ENCODE peak calls at places on chromosomes 6 and 20, in nine cellular contexts. One of them, this sample, is unnamed.

GRCh38 chr6:124798942-124799496 is 163.2 kb upstream of the RNF217 start:
- DNase-seq in AML-193: peak
- DNase-seq in AG08395: no peak
- DNase-seq in kidney glomerular epithelial cell: no peak
- DNase-seq in choroid plexus epithelial cell: peak
- DNase-seq in nucleus accumbens: no peak
- DNase-seq in stimulated activated CD4-positive, alpha-beta T cell treated with anti-CD3 and anti-CD28 coated beads, Interleukin-1b, Interleukin-23, amount 100 ng/mL, for 1 hour: no peak
- DNase-seq in NCI-H82: peak
- DNase-seq in ACHN: peak
- DNase-seq in this sample: no peak

GRCh38 chr6:41426438-41426851 is 91.0 kb downstream of the NCR2 start:
- DNase-seq in AML-193: no peak
- DNase-seq in AG08395: no peak
- DNase-seq in kidney glomerular epithelial cell: no peak
- DNase-seq in choroid plexus epithelial cell: peak
- DNase-seq in nucleus accumbens: no peak
- DNase-seq in stimulated activated CD4-positive, alpha-beta T cell treated with anti-CD3 and anti-CD28 coated beads, Interleukin-1b, Interleukin-23, amount 100 ng/mL, for 1 hour: no peak
- DNase-seq in NCI-H82: no peak
- DNase-seq in ACHN: no peak
- DNase-seq in this sample: no peak

GRCh38 chr6:123402052-123402451 is 234.7 kb downstream of the TRDN start:
- DNase-seq in AML-193: no peak
- DNase-seq in AG08395: no peak
- DNase-seq in kidney glomerular epithelial cell: no peak
- DNase-seq in choroid plexus epithelial cell: no peak
- DNase-seq in nucleus accumbens: no peak
- DNase-seq in stimulated activated CD4-positive, alpha-beta T cell treated with anti-CD3 and anti-CD28 coated beads, Interleukin-1b, Interleukin-23, amount 100 ng/mL, for 1 hour: no peak
- DNase-seq in NCI-H82: no peak
- DNase-seq in ACHN: no peak
- DNase-seq in this sample: no peak

GRCh38 chr6:52508261-52508739 is 68.6 kb downstream of the TRAM2 start:
- DNase-seq in AML-193: no peak
- DNase-seq in AG08395: no peak
- DNase-seq in kidney glomerular epithelial cell: no peak
- DNase-seq in choroid plexus epithelial cell: no peak
- DNase-seq in nucleus accumbens: no peak
- DNase-seq in stimulated activated CD4-positive, alpha-beta T cell treated with anti-CD3 and anti-CD28 coated beads, Interleukin-1b, Interleukin-23, amount 100 ng/mL, for 1 hour: no peak
- DNase-seq in NCI-H82: no peak
- DNase-seq in ACHN: no peak
- DNase-seq in this sample: no peak

GRCh38 chr6:144757299-144757698 is 472.2 kb downstream of the UTRN start:
- DNase-seq in AML-193: no peak
- DNase-seq in AG08395: no peak
- DNase-seq in kidney glomerular epithelial cell: no peak
- DNase-seq in choroid plexus epithelial cell: no peak
- DNase-seq in nucleus accumbens: no peak
- DNase-seq in stimulated activated CD4-positive, alpha-beta T cell treated with anti-CD3 and anti-CD28 coated beads, Interleukin-1b, Interleukin-23, amount 100 ng/mL, for 1 hour: no peak
- DNase-seq in NCI-H82: no peak
- DNase-seq in ACHN: no peak
- DNase-seq in this sample: no peak

GRCh38 chr6:122798099-122798641 is 9.1 kb downstream of the SMPDL3A start:
- DNase-seq in AML-193: no peak
- DNase-seq in AG08395: peak
- DNase-seq in kidney glomerular epithelial cell: peak
- DNase-seq in choroid plexus epithelial cell: peak
- DNase-seq in nucleus accumbens: no peak
- DNase-seq in stimulated activated CD4-positive, alpha-beta T cell treated with anti-CD3 and anti-CD28 coated beads, Interleukin-1b, Interleukin-23, amount 100 ng/mL, for 1 hour: no peak
- DNase-seq in NCI-H82: no peak
- DNase-seq in ACHN: peak
- DNase-seq in this sample: no peak

GRCh38 chr20:3813758-3814581 is 6.4 kb upstream of the AP5S1 start:
- DNase-seq in AML-193: no peak
- DNase-seq in AG08395: no peak
- DNase-seq in kidney glomerular epithelial cell: no peak
- DNase-seq in choroid plexus epithelial cell: no peak
- DNase-seq in nucleus accumbens: no peak
- DNase-seq in stimulated activated CD4-positive, alpha-beta T cell treated with anti-CD3 and anti-CD28 coated beads, Interleukin-1b, Interleukin-23, amount 100 ng/mL, for 1 hour: no peak
- DNase-seq in NCI-H82: no peak
- DNase-seq in ACHN: no peak
- DNase-seq in this sample: peak

GRCh38 chr6:56649053-56649769 is 6.5 kb upstream of the DST start:
- DNase-seq in AML-193: no peak
- DNase-seq in AG08395: no peak
- DNase-seq in kidney glomerular epithelial cell: no peak
- DNase-seq in choroid plexus epithelial cell: peak
- DNase-seq in nucleus accumbens: no peak
- DNase-seq in stimulated activated CD4-positive, alpha-beta T cell treated with anti-CD3 and anti-CD28 coated beads, Interleukin-1b, Interleukin-23, amount 100 ng/mL, for 1 hour: no peak
- DNase-seq in NCI-H82: peak
- DNase-seq in ACHN: no peak
- DNase-seq in this sample: no peak

GRCh38 chr6:47651505-47651944 is 46.9 kb upstream of the ADGRF4 start:
- DNase-seq in AML-193: no peak
- DNase-seq in AG08395: peak
- DNase-seq in kidney glomerular epithelial cell: peak
- DNase-seq in choroid plexus epithelial cell: peak
- DNase-seq in nucleus accumbens: no peak
- DNase-seq in stimulated activated CD4-positive, alpha-beta T cell treated with anti-CD3 and anti-CD28 coated beads, Interleukin-1b, Interleukin-23, amount 100 ng/mL, for 1 hour: no peak
- DNase-seq in NCI-H82: no peak
- DNase-seq in ACHN: peak
- DNase-seq in this sample: no peak

GRCh38 chr20:35368616-35369423 is 43.0 kb downstream of the UQCC1 start:
- DNase-seq in AML-193: no peak
- DNase-seq in AG08395: peak
- DNase-seq in kidney glomerular epithelial cell: no peak
- DNase-seq in choroid plexus epithelial cell: peak
- DNase-seq in nucleus accumbens: peak
- DNase-seq in stimulated activated CD4-positive, alpha-beta T cell treated with anti-CD3 and anti-CD28 coated beads, Interleukin-1b, Interleukin-23, amount 100 ng/mL, for 1 hour: no peak
- DNase-seq in NCI-H82: peak
- DNase-seq in ACHN: no peak
- DNase-seq in this sample: no peak

GRCh38 chr20:43541214-43541613 is 17.6 kb upstream of the SGK2 start:
- DNase-seq in AML-193: no peak
- DNase-seq in AG08395: peak
- DNase-seq in kidney glomerular epithelial cell: no peak
- DNase-seq in choroid plexus epithelial cell: no peak
- DNase-seq in nucleus accumbens: no peak
- DNase-seq in stimulated activated CD4-positive, alpha-beta T cell treated with anti-CD3 and anti-CD28 coated beads, Interleukin-1b, Interleukin-23, amount 100 ng/mL, for 1 hour: no peak
- DNase-seq in NCI-H82: no peak
- DNase-seq in ACHN: no peak
- DNase-seq in this sample: no peak

GRCh38 chr6:169328112-169328801 is 74.6 kb upstream of the THBS2 start:
- DNase-seq in AML-193: no peak
- DNase-seq in AG08395: peak
- DNase-seq in kidney glomerular epithelial cell: peak
- DNase-seq in choroid plexus epithelial cell: peak
- DNase-seq in nucleus accumbens: no peak
- DNase-seq in stimulated activated CD4-positive, alpha-beta T cell treated with anti-CD3 and anti-CD28 coated beads, Interleukin-1b, Interleukin-23, amount 100 ng/mL, for 1 hour: no peak
- DNase-seq in NCI-H82: no peak
- DNase-seq in ACHN: peak
- DNase-seq in this sample: no peak

GRCh38 chr6:76942203-76942971 is 520.9 kb downstream of the HTR1B start:
- DNase-seq in AML-193: no peak
- DNase-seq in AG08395: no peak
- DNase-seq in kidney glomerular epithelial cell: no peak
- DNase-seq in choroid plexus epithelial cell: no peak
- DNase-seq in nucleus accumbens: no peak
- DNase-seq in stimulated activated CD4-positive, alpha-beta T cell treated with anti-CD3 and anti-CD28 coated beads, Interleukin-1b, Interleukin-23, amount 100 ng/mL, for 1 hour: no peak
- DNase-seq in NCI-H82: no peak
- DNase-seq in ACHN: no peak
- DNase-seq in this sample: no peak

GRCh38 chr6:36959555-36960250 is 5.2 kb downstream of the PI16 start:
- DNase-seq in AML-193: no peak
- DNase-seq in AG08395: no peak
- DNase-seq in kidney glomerular epithelial cell: no peak
- DNase-seq in choroid plexus epithelial cell: no peak
- DNase-seq in nucleus accumbens: no peak
- DNase-seq in stimulated activated CD4-positive, alpha-beta T cell treated with anti-CD3 and anti-CD28 coated beads, Interleukin-1b, Interleukin-23, amount 100 ng/mL, for 1 hour: no peak
- DNase-seq in NCI-H82: no peak
- DNase-seq in ACHN: no peak
- DNase-seq in this sample: no peak

GRCh38 chr6:56347526-56347925 is 100.1 kb upstream of the COL21A1 start:
- DNase-seq in AML-193: no peak
- DNase-seq in AG08395: peak
- DNase-seq in kidney glomerular epithelial cell: no peak
- DNase-seq in choroid plexus epithelial cell: peak
- DNase-seq in nucleus accumbens: no peak
- DNase-seq in stimulated activated CD4-positive, alpha-beta T cell treated with anti-CD3 and anti-CD28 coated beads, Interleukin-1b, Interleukin-23, amount 100 ng/mL, for 1 hour: no peak
- DNase-seq in NCI-H82: no peak
- DNase-seq in ACHN: no peak
- DNase-seq in this sample: no peak

GRCh38 chr6:142008016-142008735 is 124.5 kb upstream of the GJE1 start:
- DNase-seq in AML-193: no peak
- DNase-seq in AG08395: no peak
- DNase-seq in kidney glomerular epithelial cell: no peak
- DNase-seq in choroid plexus epithelial cell: no peak
- DNase-seq in nucleus accumbens: no peak
- DNase-seq in stimulated activated CD4-positive, alpha-beta T cell treated with anti-CD3 and anti-CD28 coated beads, Interleukin-1b, Interleukin-23, amount 100 ng/mL, for 1 hour: no peak
- DNase-seq in NCI-H82: no peak
- DNase-seq in ACHN: no peak
- DNase-seq in this sample: no peak

GRCh38 chr6:158655569-158656450 is 6.0 kb downstream of the SYTL3 start:
- DNase-seq in AML-193: no peak
- DNase-seq in AG08395: no peak
- DNase-seq in kidney glomerular epithelial cell: no peak
- DNase-seq in choroid plexus epithelial cell: no peak
- DNase-seq in nucleus accumbens: no peak
- DNase-seq in stimulated activated CD4-positive, alpha-beta T cell treated with anti-CD3 and anti-CD28 coated beads, Interleukin-1b, Interleukin-23, amount 100 ng/mL, for 1 hour: no peak
- DNase-seq in NCI-H82: no peak
- DNase-seq in ACHN: no peak
- DNase-seq in this sample: peak

GRCh38 chr20:10511507-10512231 is 76.6 kb downstream of the SLX4IP start:
- DNase-seq in AML-193: peak
- DNase-seq in AG08395: peak
- DNase-seq in kidney glomerular epithelial cell: peak
- DNase-seq in choroid plexus epithelial cell: peak
- DNase-seq in nucleus accumbens: peak
- DNase-seq in stimulated activated CD4-positive, alpha-beta T cell treated with anti-CD3 and anti-CD28 coated beads, Interleukin-1b, Interleukin-23, amount 100 ng/mL, for 1 hour: peak
- DNase-seq in NCI-H82: peak
- DNase-seq in ACHN: peak
- DNase-seq in this sample: peak

GRCh38 chr20:32477594-32478512 is 107.3 kb downstream of the NOL4L start:
- DNase-seq in AML-193: no peak
- DNase-seq in AG08395: no peak
- DNase-seq in kidney glomerular epithelial cell: no peak
- DNase-seq in choroid plexus epithelial cell: no peak
- DNase-seq in nucleus accumbens: no peak
- DNase-seq in stimulated activated CD4-positive, alpha-beta T cell treated with anti-CD3 and anti-CD28 coated beads, Interleukin-1b, Interleukin-23, amount 100 ng/mL, for 1 hour: no peak
- DNase-seq in NCI-H82: no peak
- DNase-seq in ACHN: no peak
- DNase-seq in this sample: no peak

GRCh38 chr6:123768939-123769338 is 34.7 kb upstream of the NKAIN2 start:
- DNase-seq in AML-193: no peak
- DNase-seq in AG08395: no peak
- DNase-seq in kidney glomerular epithelial cell: no peak
- DNase-seq in choroid plexus epithelial cell: no peak
- DNase-seq in nucleus accumbens: no peak
- DNase-seq in stimulated activated CD4-positive, alpha-beta T cell treated with anti-CD3 and anti-CD28 coated beads, Interleukin-1b, Interleukin-23, amount 100 ng/mL, for 1 hour: no peak
- DNase-seq in NCI-H82: no peak
- DNase-seq in ACHN: no peak
- DNase-seq in this sample: no peak

GRCh38 chr6:107763959-107764358 is 60.2 kb downstream of the SCML4 start:
- DNase-seq in AML-193: no peak
- DNase-seq in AG08395: peak
- DNase-seq in kidney glomerular epithelial cell: peak
- DNase-seq in choroid plexus epithelial cell: peak
- DNase-seq in nucleus accumbens: no peak
- DNase-seq in stimulated activated CD4-positive, alpha-beta T cell treated with anti-CD3 and anti-CD28 coated beads, Interleukin-1b, Interleukin-23, amount 100 ng/mL, for 1 hour: no peak
- DNase-seq in NCI-H82: no peak
- DNase-seq in ACHN: no peak
- DNase-seq in this sample: no peak

GRCh38 chr20:56400001-56400640 is 7.7 kb downstream of the CSTF1 start:
- DNase-seq in AML-193: peak
- DNase-seq in AG08395: peak
- DNase-seq in kidney glomerular epithelial cell: peak
- DNase-seq in choroid plexus epithelial cell: peak
- DNase-seq in nucleus accumbens: no peak
- DNase-seq in stimulated activated CD4-positive, alpha-beta T cell treated with anti-CD3 and anti-CD28 coated beads, Interleukin-1b, Interleukin-23, amount 100 ng/mL, for 1 hour: no peak
- DNase-seq in NCI-H82: peak
- DNase-seq in ACHN: peak
- DNase-seq in this sample: peak

GRCh38 chr6:56359201-56359899 is 112.0 kb upstream of the COL21A1 start:
- DNase-seq in AML-193: peak
- DNase-seq in AG08395: peak
- DNase-seq in kidney glomerular epithelial cell: peak
- DNase-seq in choroid plexus epithelial cell: peak
- DNase-seq in nucleus accumbens: peak
- DNase-seq in stimulated activated CD4-positive, alpha-beta T cell treated with anti-CD3 and anti-CD28 coated beads, Interleukin-1b, Interleukin-23, amount 100 ng/mL, for 1 hour: peak
- DNase-seq in NCI-H82: peak
- DNase-seq in ACHN: peak
- DNase-seq in this sample: peak

GRCh38 chr6:52286798-52287432 is 2.4 kb upstream of the MCM3 start:
- DNase-seq in AML-193: peak
- DNase-seq in AG08395: peak
- DNase-seq in kidney glomerular epithelial cell: peak
- DNase-seq in choroid plexus epithelial cell: peak
- DNase-seq in nucleus accumbens: peak
- DNase-seq in stimulated activated CD4-positive, alpha-beta T cell treated with anti-CD3 and anti-CD28 coated beads, Interleukin-1b, Interleukin-23, amount 100 ng/mL, for 1 hour: peak
- DNase-seq in NCI-H82: peak
- DNase-seq in ACHN: peak
- DNase-seq in this sample: peak

GRCh38 chr20:35546127-35546526 is 4.2 kb downstream of the ERGIC3 start:
- DNase-seq in AML-193: no peak
- DNase-seq in AG08395: no peak
- DNase-seq in kidney glomerular epithelial cell: no peak
- DNase-seq in choroid plexus epithelial cell: no peak
- DNase-seq in nucleus accumbens: no peak
- DNase-seq in stimulated activated CD4-positive, alpha-beta T cell treated with anti-CD3 and anti-CD28 coated beads, Interleukin-1b, Interleukin-23, amount 100 ng/mL, for 1 hour: no peak
- DNase-seq in NCI-H82: no peak
- DNase-seq in ACHN: no peak
- DNase-seq in this sample: no peak

GRCh38 chr6:11853678-11854417 is 75.2 kb upstream of the ADTRP start:
- DNase-seq in AML-193: no peak
- DNase-seq in AG08395: no peak
- DNase-seq in kidney glomerular epithelial cell: no peak
- DNase-seq in choroid plexus epithelial cell: no peak
- DNase-seq in nucleus accumbens: no peak
- DNase-seq in stimulated activated CD4-positive, alpha-beta T cell treated with anti-CD3 and anti-CD28 coated beads, Interleukin-1b, Interleukin-23, amount 100 ng/mL, for 1 hour: no peak
- DNase-seq in NCI-H82: no peak
- DNase-seq in ACHN: no peak
- DNase-seq in this sample: no peak

GRCh38 chr20:48826883-48827771 is 672 bp downstream of the PREX1 start:
- DNase-seq in AML-193: no peak
- DNase-seq in AG08395: no peak
- DNase-seq in kidney glomerular epithelial cell: no peak
- DNase-seq in choroid plexus epithelial cell: no peak
- DNase-seq in nucleus accumbens: peak
- DNase-seq in stimulated activated CD4-positive, alpha-beta T cell treated with anti-CD3 and anti-CD28 coated beads, Interleukin-1b, Interleukin-23, amount 100 ng/mL, for 1 hour: no peak
- DNase-seq in NCI-H82: peak
- DNase-seq in ACHN: peak
- DNase-seq in this sample: peak

GRCh38 chr20:54070187-54070987 is at the start of gene BCAS1:
- DNase-seq in AML-193: no peak
- DNase-seq in AG08395: no peak
- DNase-seq in kidney glomerular epithelial cell: no peak
- DNase-seq in choroid plexus epithelial cell: no peak
- DNase-seq in nucleus accumbens: no peak
- DNase-seq in stimulated activated CD4-positive, alpha-beta T cell treated with anti-CD3 and anti-CD28 coated beads, Interleukin-1b, Interleukin-23, amount 100 ng/mL, for 1 hour: no peak
- DNase-seq in NCI-H82: peak
- DNase-seq in ACHN: no peak
- DNase-seq in this sample: no peak

GRCh38 chr20:20720158-20720557 is 7.7 kb upstream of the RALGAPA2 start:
- DNase-seq in AML-193: no peak
- DNase-seq in AG08395: no peak
- DNase-seq in kidney glomerular epithelial cell: no peak
- DNase-seq in choroid plexus epithelial cell: no peak
- DNase-seq in nucleus accumbens: no peak
- DNase-seq in stimulated activated CD4-positive, alpha-beta T cell treated with anti-CD3 and anti-CD28 coated beads, Interleukin-1b, Interleukin-23, amount 100 ng/mL, for 1 hour: no peak
- DNase-seq in NCI-H82: no peak
- DNase-seq in ACHN: no peak
- DNase-seq in this sample: no peak

GRCh38 chr6:156396068-156396771 is 381.0 kb upstream of the ARID1B start:
- DNase-seq in AML-193: no peak
- DNase-seq in AG08395: no peak
- DNase-seq in kidney glomerular epithelial cell: no peak
- DNase-seq in choroid plexus epithelial cell: no peak
- DNase-seq in nucleus accumbens: no peak
- DNase-seq in stimulated activated CD4-positive, alpha-beta T cell treated with anti-CD3 and anti-CD28 coated beads, Interleukin-1b, Interleukin-23, amount 100 ng/mL, for 1 hour: no peak
- DNase-seq in NCI-H82: no peak
- DNase-seq in ACHN: no peak
- DNase-seq in this sample: peak

GRCh38 chr20:49297605-49298530 is 20.0 kb upstream of the ZNFX1 start:
- DNase-seq in AML-193: peak
- DNase-seq in AG08395: no peak
- DNase-seq in kidney glomerular epithelial cell: no peak
- DNase-seq in choroid plexus epithelial cell: no peak
- DNase-seq in nucleus accumbens: no peak
- DNase-seq in stimulated activated CD4-positive, alpha-beta T cell treated with anti-CD3 and anti-CD28 coated beads, Interleukin-1b, Interleukin-23, amount 100 ng/mL, for 1 hour: no peak
- DNase-seq in NCI-H82: no peak
- DNase-seq in ACHN: no peak
- DNase-seq in this sample: no peak